ENCODE peak calls at places on chromosomes 3 and 15, in four cellular contexts. N is brain microvascular endothelial cell, Z is heart right ventricle, O is endodermal cell. X is an unnamed sample.

GRCh38 chr3:182105875-182106274 is 394.1 kb downstream of the SOX2 start:
- DNase-seq in N (no peak), Z (no peak), O (no peak), X (no peak)

GRCh38 chr15:85280203-85280602 is 100.2 kb upstream of the AKAP13 start:
- DNase-seq in Z (no peak), N (no peak), O (no peak), X (peak)

GRCh38 chr3:120497813-120498212 is 47.0 kb upstream of the FSTL1 start:
- DNase-seq in Z (no peak), N (no peak), O (no peak), X (no peak)

GRCh38 chr3:71195492-71195891 is 388.0 kb downstream of the FOXP1 start:
- DNase-seq in N (peak), O (no peak), Z (no peak), X (no peak)

GRCh38 chr3:126375835-126376331 is 18.7 kb upstream of the KLF15 start:
- DNase-seq in Z (no peak), N (no peak), O (no peak), X (no peak)

GRCh38 chr15:42919794-42920280 is 741 bp downstream of the TTBK2 start:
- DNase-seq in N (peak), O (no peak), Z (no peak), X (peak)

GRCh38 chr3:173398111-173398479 is 551 bp downstream of the NLGN1 start:
- DNase-seq in N (no peak), Z (no peak), O (no peak), X (peak)

GRCh38 chr3:158539414-158540014 is 31.5 kb upstream of the MLF1 start:
- DNase-seq in N (peak), Z (peak), O (peak), X (peak)

GRCh38 chr3:17129550-17129949 is 244.8 kb downstream of the PLCL2 start:
- DNase-seq in O (no peak), Z (no peak), N (no peak), X (no peak)

GRCh38 chr15:40310001-40310959 is 2.5 kb upstream of the PLCB2 start:
- DNase-seq in N (no peak), O (peak), Z (peak), X (peak)

GRCh38 chr3:115084686-115085085 is 62.4 kb downstream of the ZBTB20 start:
- DNase-seq in O (no peak), N (no peak), Z (no peak), X (no peak)

GRCh38 chr15:49817100-49817499 is 196.3 kb downstream of the DTWD1 start:
- DNase-seq in Z (no peak), O (no peak), N (no peak), X (no peak)

GRCh38 chr15:37586976-37587375 is 347.5 kb upstream of the TMCO5A start:
- DNase-seq in O (no peak), N (no peak), Z (no peak), X (no peak)

GRCh38 chr3:69182588-69183299 is 60.3 kb upstream of the LMOD3 start:
- DNase-seq in Z (no peak), O (no peak), N (peak), X (no peak)

GRCh38 chr3:172102123-172102882 is 62.9 kb downstream of the FNDC3B start:
- DNase-seq in N (no peak), Z (no peak), O (no peak), X (no peak)

GRCh38 chr3:66302288-66302687 is 81.5 kb downstream of the SLC25A26 start:
- DNase-seq in N (peak), O (no peak), Z (no peak), X (peak)

GRCh38 chr3:127368186-127369032 is 80.6 kb upstream of the PRR20G start:
- DNase-seq in O (peak), Z (no peak), N (no peak), X (no peak)

GRCh38 chr3:130839815-130840214 is 54.1 kb upstream of the ATP2C1 start:
- DNase-seq in O (peak), Z (peak), N (no peak), X (peak)

GRCh38 chr3:167657684-167658225 is 4.0 kb upstream of the WDR49 start:
- DNase-seq in Z (no peak), N (no peak), O (peak), X (no peak)

GRCh38 chr15:100725121-100726069 is 123.0 kb downstream of the ASB7 start:
- DNase-seq in Z (no peak), N (peak), O (peak), X (peak)

GRCh38 chr3:151976211-151977050 is 103.0 kb downstream of the SUCNR1 start:
- DNase-seq in N (peak), Z (no peak), O (no peak), X (no peak)

DNA sequence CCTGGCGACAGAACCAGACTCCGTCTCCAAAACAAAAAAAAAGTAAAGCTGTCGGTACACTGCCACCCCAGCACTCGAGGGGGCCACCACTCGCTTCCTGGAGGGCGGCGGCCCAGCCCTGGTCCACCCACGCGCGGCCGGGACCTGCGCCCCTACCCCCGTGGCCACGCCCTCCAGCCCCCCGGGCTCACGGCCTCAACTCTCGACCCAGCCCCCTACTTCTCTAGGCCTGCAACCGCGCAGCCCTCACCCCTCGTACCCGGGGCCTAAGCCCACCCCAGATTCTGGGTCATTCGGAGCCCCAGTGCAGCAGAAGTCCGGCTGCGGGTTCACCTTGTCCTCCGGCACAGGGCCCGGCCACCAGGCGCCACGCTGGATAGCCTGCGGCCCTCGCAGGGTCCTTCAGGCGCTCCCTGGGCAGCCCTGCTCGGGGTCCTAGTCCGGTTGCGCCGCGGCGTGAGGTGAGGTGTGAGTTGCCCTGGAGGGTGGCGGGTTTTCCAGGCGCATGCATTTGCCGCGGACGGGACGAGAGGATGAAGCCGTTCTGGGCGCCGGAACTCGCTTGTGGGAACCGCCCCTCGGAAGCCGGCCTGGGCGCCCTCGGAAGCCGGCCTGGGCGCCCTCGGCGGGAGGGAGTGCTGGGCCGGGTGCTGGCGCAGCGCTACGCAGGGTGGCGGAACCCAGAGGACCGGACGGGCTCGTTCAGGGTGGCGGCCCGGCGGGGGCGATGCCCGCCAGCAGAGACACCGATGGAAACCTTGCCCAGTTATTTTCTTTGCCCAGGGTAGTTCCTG is 32.2 kb downstream of the SPINK8 start:
- DNase-seq in O (peak), N (peak), Z (peak), X (peak)
- TF ChIP-seq CTCF in O (no peak), N (no peak), Z (no peak), X (no peak)

GRCh38 chr3:42660898-42661297 is 7.4 kb downstream of the ZBTB47 start:
- DNase-seq in Z (no peak), O (peak), N (no peak), X (no peak)
- TF ChIP-seq CTCF in Z (peak), O (peak), N (no peak), X (no peak)

DNA sequence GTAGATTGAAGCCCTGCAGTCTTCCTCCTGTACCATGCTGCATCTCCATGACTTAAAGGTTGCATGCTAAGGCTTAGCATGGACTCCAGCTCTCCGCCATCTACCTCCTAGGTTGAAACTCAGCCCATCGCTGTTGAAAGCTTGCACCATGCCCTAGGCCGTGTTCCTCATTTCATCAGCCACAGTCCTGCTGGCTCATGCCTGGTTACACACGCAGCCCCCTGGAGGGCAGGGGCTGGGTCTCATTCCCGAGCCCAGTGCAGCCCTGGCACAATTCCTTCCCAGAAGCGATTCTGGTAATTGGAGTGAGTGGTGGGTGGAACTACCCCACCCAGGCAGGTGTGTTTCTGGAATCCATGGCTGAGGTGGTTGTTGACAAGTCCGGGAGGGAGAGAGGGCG is 92.1 kb upstream of the TLE3 start:
- DNase-seq in O (peak), N (no peak), Z (no peak), X (no peak)
- TF ChIP-seq CTCF in O (no peak), N (no peak), Z (no peak), X (no peak)

GRCh38 chr3:31364711-31365110 is 168.0 kb upstream of the STT3B start:
- DNase-seq in Z (no peak), O (no peak), N (peak), X (no peak)
- TF ChIP-seq CTCF in Z (peak), O (peak), N (peak), X (no peak)

GRCh38 chr3:146133436-146133835 is 27.5 kb downstream of the PLOD2 start:
- DNase-seq in N (no peak), O (no peak), Z (no peak), X (no peak)
- TF ChIP-seq CTCF in N (no peak), O (no peak), Z (no peak), X (no peak)

GRCh38 chr15:88447206-88447605 is 20.0 kb downstream of the MRPL46 start:
- DNase-seq in N (no peak), Z (no peak), O (no peak), X (no peak)

GRCh38 chr15:88447741-88448140 is 19.4 kb downstream of the MRPL46 start:
- DNase-seq in O (no peak), Z (no peak), N (no peak), X (no peak)

GRCh38 chr15:88449581-88449980 is 17.6 kb downstream of the MRPL46 start:
- DNase-seq in N (no peak), O (no peak), Z (no peak), X (no peak)

GRCh38 chr15:88448991-88449461 is 18.2 kb downstream of the MRPL46 start:
- DNase-seq in Z (no peak), N (no peak), O (no peak), X (no peak)

DNA sequence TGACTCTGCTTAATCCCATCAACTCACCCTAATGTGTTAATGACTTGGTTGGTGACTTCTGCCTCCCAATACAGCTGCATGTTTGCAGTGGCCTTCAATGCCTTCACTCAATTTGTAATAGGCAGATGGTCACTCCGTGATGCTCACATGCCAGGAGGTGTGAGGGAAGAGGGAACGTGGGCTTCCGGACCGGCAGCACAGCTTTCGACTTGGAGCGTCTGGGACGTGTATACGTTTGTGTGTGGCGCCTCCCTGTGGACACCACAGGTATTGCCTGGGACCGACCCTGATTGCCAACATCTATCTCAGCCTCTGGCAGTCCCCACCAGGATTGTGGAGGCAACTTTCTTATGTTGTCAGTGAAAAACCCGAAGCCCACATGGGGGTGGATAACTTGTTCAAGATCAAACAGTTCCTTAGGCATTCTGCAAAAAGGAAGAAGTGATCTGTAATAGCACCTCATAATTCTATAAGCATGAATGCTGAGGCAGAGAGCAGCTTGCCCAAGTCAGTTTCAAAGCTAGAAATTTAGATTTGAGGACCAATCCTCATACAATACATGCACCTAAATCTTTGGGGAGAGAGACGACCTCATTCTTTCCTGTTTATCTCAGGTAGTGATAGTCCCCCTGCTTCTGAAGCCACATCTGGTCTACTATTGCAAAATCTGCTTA is 16.9 kb downstream of the MRPL46 start:
- DNase-seq in Z (peak), O (peak), N (peak), X (peak)
- TF ChIP-seq CTCF in Z (peak), O (peak), N (peak), X (peak)

X was measured in GM20000.